ENCODE peak calls at places on chromosomes 16 and 17, in seven cellular contexts. One of them, this sample, is unnamed.

GRCh38 chr16:73214825-73215481 is 167.0 kb upstream of the ZFHX3 start:
- DNase-seq in endodermal cell: no peak
- DNase-seq in non-pigmented ciliary epithelial cell: peak
- DNase-seq in ureter: no peak
- DNase-seq in NCI-H524: no peak
- DNase-seq in stimulated activated CD4-positive, alpha-beta T cell treated with anti-CD3 and anti-CD28 coated beads, TNF-alpha, amount 100 ng/mL, for 1 hour: no peak
- DNase-seq in RCC 7860: no peak
- DNase-seq in this sample: peak

GRCh38 chr17:3944485-3945388 is 19.5 kb downstream of the ATP2A3 start:
- DNase-seq in stimulated activated CD4-positive, alpha-beta T cell treated with anti-CD3 and anti-CD28 coated beads, TNF-alpha, amount 100 ng/mL, for 1 hour: peak
- DNase-seq in ureter: no peak
- DNase-seq in NCI-H524: no peak
- DNase-seq in RCC 7860: no peak
- DNase-seq in non-pigmented ciliary epithelial cell: no peak
- DNase-seq in endodermal cell: peak
- DNase-seq in this sample: no peak

GRCh38 chr17:61076649-61077048 is 323.0 kb upstream of the TBX2 start:
- DNase-seq in NCI-H524: peak
- DNase-seq in ureter: no peak
- DNase-seq in endodermal cell: no peak
- DNase-seq in non-pigmented ciliary epithelial cell: no peak
- DNase-seq in RCC 7860: no peak
- DNase-seq in stimulated activated CD4-positive, alpha-beta T cell treated with anti-CD3 and anti-CD28 coated beads, TNF-alpha, amount 100 ng/mL, for 1 hour: no peak
- DNase-seq in this sample: no peak

GRCh38 chr16:3091551-3091950 is 7.5 kb downstream of the ZSCAN10 start:
- DNase-seq in NCI-H524: no peak
- DNase-seq in RCC 7860: no peak
- DNase-seq in endodermal cell: no peak
- DNase-seq in ureter: no peak
- DNase-seq in stimulated activated CD4-positive, alpha-beta T cell treated with anti-CD3 and anti-CD28 coated beads, TNF-alpha, amount 100 ng/mL, for 1 hour: no peak
- DNase-seq in non-pigmented ciliary epithelial cell: no peak
- DNase-seq in this sample: no peak

GRCh38 chr17:34761646-34762045 is 182.3 kb downstream of the TMEM132E start:
- DNase-seq in non-pigmented ciliary epithelial cell: no peak
- DNase-seq in endodermal cell: no peak
- DNase-seq in ureter: no peak
- DNase-seq in stimulated activated CD4-positive, alpha-beta T cell treated with anti-CD3 and anti-CD28 coated beads, TNF-alpha, amount 100 ng/mL, for 1 hour: no peak
- DNase-seq in NCI-H524: no peak
- DNase-seq in RCC 7860: no peak
- DNase-seq in this sample: no peak

GRCh38 chr17:60047046-60047445 is 31.7 kb downstream of the HEATR6 start:
- DNase-seq in stimulated activated CD4-positive, alpha-beta T cell treated with anti-CD3 and anti-CD28 coated beads, TNF-alpha, amount 100 ng/mL, for 1 hour: no peak
- DNase-seq in non-pigmented ciliary epithelial cell: no peak
- DNase-seq in endodermal cell: no peak
- DNase-seq in NCI-H524: no peak
- DNase-seq in ureter: no peak
- DNase-seq in RCC 7860: no peak
- DNase-seq in this sample: no peak

GRCh38 chr17:9936075-9936474 is 31.0 kb upstream of the RCVRN start:
- DNase-seq in stimulated activated CD4-positive, alpha-beta T cell treated with anti-CD3 and anti-CD28 coated beads, TNF-alpha, amount 100 ng/mL, for 1 hour: no peak
- DNase-seq in non-pigmented ciliary epithelial cell: no peak
- DNase-seq in ureter: no peak
- DNase-seq in NCI-H524: no peak
- DNase-seq in endodermal cell: no peak
- DNase-seq in RCC 7860: no peak
- DNase-seq in this sample: no peak

GRCh38 chr16:2085669-2086068 is 37.9 kb downstream of the TSC2 start:
- DNase-seq in non-pigmented ciliary epithelial cell: no peak
- DNase-seq in endodermal cell: no peak
- DNase-seq in NCI-H524: no peak
- DNase-seq in RCC 7860: no peak
- DNase-seq in ureter: no peak
- DNase-seq in stimulated activated CD4-positive, alpha-beta T cell treated with anti-CD3 and anti-CD28 coated beads, TNF-alpha, amount 100 ng/mL, for 1 hour: no peak
- DNase-seq in this sample: no peak

GRCh38 chr17:17628388-17629008 is 37.0 kb upstream of the PEMT start:
- DNase-seq in stimulated activated CD4-positive, alpha-beta T cell treated with anti-CD3 and anti-CD28 coated beads, TNF-alpha, amount 100 ng/mL, for 1 hour: peak
- DNase-seq in NCI-H524: no peak
- DNase-seq in ureter: no peak
- DNase-seq in RCC 7860: no peak
- DNase-seq in endodermal cell: no peak
- DNase-seq in non-pigmented ciliary epithelial cell: no peak
- DNase-seq in this sample: no peak

GRCh38 chr17:66964930-66965800 is 658 bp downstream of the CACNG4 start:
- DNase-seq in ureter: no peak
- DNase-seq in NCI-H524: peak
- DNase-seq in non-pigmented ciliary epithelial cell: no peak
- DNase-seq in endodermal cell: peak
- DNase-seq in RCC 7860: no peak
- DNase-seq in stimulated activated CD4-positive, alpha-beta T cell treated with anti-CD3 and anti-CD28 coated beads, TNF-alpha, amount 100 ng/mL, for 1 hour: no peak
- DNase-seq in this sample: no peak

GRCh38 chr17:44065668-44066203 is 735 bp downstream of the LSM12 start:
- DNase-seq in ureter: no peak
- DNase-seq in RCC 7860: no peak
- DNase-seq in endodermal cell: no peak
- DNase-seq in non-pigmented ciliary epithelial cell: no peak
- DNase-seq in NCI-H524: no peak
- DNase-seq in stimulated activated CD4-positive, alpha-beta T cell treated with anti-CD3 and anti-CD28 coated beads, TNF-alpha, amount 100 ng/mL, for 1 hour: no peak
- DNase-seq in this sample: no peak

GRCh38 chr17:39684369-39685043 is 3.4 kb downstream of the PGAP3 start:
- DNase-seq in stimulated activated CD4-positive, alpha-beta T cell treated with anti-CD3 and anti-CD28 coated beads, TNF-alpha, amount 100 ng/mL, for 1 hour: no peak
- DNase-seq in endodermal cell: peak
- DNase-seq in non-pigmented ciliary epithelial cell: no peak
- DNase-seq in ureter: no peak
- DNase-seq in RCC 7860: no peak
- DNase-seq in NCI-H524: no peak
- DNase-seq in this sample: no peak

GRCh38 chr17:41666336-41666680 is 22.4 kb upstream of the EIF1 start:
- DNase-seq in stimulated activated CD4-positive, alpha-beta T cell treated with anti-CD3 and anti-CD28 coated beads, TNF-alpha, amount 100 ng/mL, for 1 hour: peak
- DNase-seq in RCC 7860: peak
- DNase-seq in NCI-H524: peak
- DNase-seq in ureter: no peak
- DNase-seq in endodermal cell: no peak
- DNase-seq in non-pigmented ciliary epithelial cell: no peak
- DNase-seq in this sample: peak

GRCh38 chr16:35306915-35307314 is 1847.5 kb downstream of the TP53TG3F start:
- DNase-seq in non-pigmented ciliary epithelial cell: no peak
- DNase-seq in RCC 7860: no peak
- DNase-seq in stimulated activated CD4-positive, alpha-beta T cell treated with anti-CD3 and anti-CD28 coated beads, TNF-alpha, amount 100 ng/mL, for 1 hour: no peak
- DNase-seq in NCI-H524: no peak
- DNase-seq in endodermal cell: no peak
- DNase-seq in ureter: no peak
- DNase-seq in this sample: no peak

GRCh38 chr16:52785653-52786052 is 238.7 kb upstream of the TOX3 start:
- DNase-seq in ureter: no peak
- DNase-seq in RCC 7860: no peak
- DNase-seq in endodermal cell: peak
- DNase-seq in non-pigmented ciliary epithelial cell: no peak
- DNase-seq in stimulated activated CD4-positive, alpha-beta T cell treated with anti-CD3 and anti-CD28 coated beads, TNF-alpha, amount 100 ng/mL, for 1 hour: no peak
- DNase-seq in NCI-H524: no peak
- DNase-seq in this sample: no peak

GRCh38 chr17:21194210-21194609 is 19.8 kb downstream of the TMEM11 start:
- DNase-seq in non-pigmented ciliary epithelial cell: no peak
- DNase-seq in ureter: no peak
- DNase-seq in stimulated activated CD4-positive, alpha-beta T cell treated with anti-CD3 and anti-CD28 coated beads, TNF-alpha, amount 100 ng/mL, for 1 hour: no peak
- DNase-seq in RCC 7860: no peak
- DNase-seq in endodermal cell: no peak
- DNase-seq in NCI-H524: peak
- DNase-seq in this sample: peak

GRCh38 chr17:45687594-45687993 is 96.5 kb upstream of the CRHR1 start:
- DNase-seq in stimulated activated CD4-positive, alpha-beta T cell treated with anti-CD3 and anti-CD28 coated beads, TNF-alpha, amount 100 ng/mL, for 1 hour: no peak
- DNase-seq in non-pigmented ciliary epithelial cell: no peak
- DNase-seq in endodermal cell: no peak
- DNase-seq in NCI-H524: peak
- DNase-seq in ureter: no peak
- DNase-seq in RCC 7860: no peak
- DNase-seq in this sample: no peak

GRCh38 chr16:87464691-87465300 is 28.0 kb downstream of the ZCCHC14 start:
- DNase-seq in stimulated activated CD4-positive, alpha-beta T cell treated with anti-CD3 and anti-CD28 coated beads, TNF-alpha, amount 100 ng/mL, for 1 hour: no peak
- DNase-seq in NCI-H524: no peak
- DNase-seq in RCC 7860: peak
- DNase-seq in non-pigmented ciliary epithelial cell: peak
- DNase-seq in endodermal cell: no peak
- DNase-seq in ureter: peak
- DNase-seq in this sample: no peak

GRCh38 chr17:35254107-35254802 is 11.4 kb downstream of the SLFN5 start:
- DNase-seq in NCI-H524: no peak
- DNase-seq in ureter: peak
- DNase-seq in non-pigmented ciliary epithelial cell: peak
- DNase-seq in stimulated activated CD4-positive, alpha-beta T cell treated with anti-CD3 and anti-CD28 coated beads, TNF-alpha, amount 100 ng/mL, for 1 hour: no peak
- DNase-seq in endodermal cell: peak
- DNase-seq in RCC 7860: peak
- DNase-seq in this sample: no peak

GRCh38 chr17:8710766-8711165 is 33.9 kb downstream of the CCDC42 start:
- DNase-seq in non-pigmented ciliary epithelial cell: no peak
- DNase-seq in RCC 7860: no peak
- DNase-seq in endodermal cell: peak
- DNase-seq in ureter: no peak
- DNase-seq in stimulated activated CD4-positive, alpha-beta T cell treated with anti-CD3 and anti-CD28 coated beads, TNF-alpha, amount 100 ng/mL, for 1 hour: no peak
- DNase-seq in NCI-H524: no peak
- DNase-seq in this sample: no peak

GRCh38 chr17:7882629-7883028 is 6.0 kb upstream of the CHD3 start:
- DNase-seq in non-pigmented ciliary epithelial cell: no peak
- DNase-seq in NCI-H524: no peak
- DNase-seq in stimulated activated CD4-positive, alpha-beta T cell treated with anti-CD3 and anti-CD28 coated beads, TNF-alpha, amount 100 ng/mL, for 1 hour: no peak
- DNase-seq in RCC 7860: no peak
- DNase-seq in endodermal cell: peak
- DNase-seq in ureter: peak
- DNase-seq in this sample: no peak

GRCh38 chr17:8123695-8124349 is at the start of gene HES7:
- DNase-seq in RCC 7860: no peak
- DNase-seq in endodermal cell: peak
- DNase-seq in NCI-H524: peak
- DNase-seq in ureter: no peak
- DNase-seq in non-pigmented ciliary epithelial cell: no peak
- DNase-seq in stimulated activated CD4-positive, alpha-beta T cell treated with anti-CD3 and anti-CD28 coated beads, TNF-alpha, amount 100 ng/mL, for 1 hour: peak
- DNase-seq in this sample: no peak

GRCh38 chr17:49403514-49404289 is 11.0 kb downstream of the PHB1 start:
- DNase-seq in stimulated activated CD4-positive, alpha-beta T cell treated with anti-CD3 and anti-CD28 coated beads, TNF-alpha, amount 100 ng/mL, for 1 hour: no peak
- DNase-seq in NCI-H524: no peak
- DNase-seq in endodermal cell: peak
- DNase-seq in non-pigmented ciliary epithelial cell: no peak
- DNase-seq in RCC 7860: no peak
- DNase-seq in ureter: no peak
- DNase-seq in this sample: no peak

GRCh38 chr16:15055141-15056053 is 477 bp downstream of the NTAN1 start:
- DNase-seq in endodermal cell: no peak
- DNase-seq in non-pigmented ciliary epithelial cell: no peak
- DNase-seq in ureter: peak
- DNase-seq in NCI-H524: peak
- DNase-seq in RCC 7860: no peak
- DNase-seq in stimulated activated CD4-positive, alpha-beta T cell treated with anti-CD3 and anti-CD28 coated beads, TNF-alpha, amount 100 ng/mL, for 1 hour: no peak
- DNase-seq in this sample: no peak

GRCh38 chr17:18117533-18117932 is 9.0 kb downstream of the MYO15A start:
- DNase-seq in non-pigmented ciliary epithelial cell: no peak
- DNase-seq in endodermal cell: no peak
- DNase-seq in RCC 7860: no peak
- DNase-seq in stimulated activated CD4-positive, alpha-beta T cell treated with anti-CD3 and anti-CD28 coated beads, TNF-alpha, amount 100 ng/mL, for 1 hour: no peak
- DNase-seq in ureter: no peak
- DNase-seq in NCI-H524: no peak
- DNase-seq in this sample: no peak

GRCh38 chr17:21300601-21301571 is 16.4 kb downstream of the MAP2K3 start:
- DNase-seq in ureter: no peak
- DNase-seq in NCI-H524: no peak
- DNase-seq in endodermal cell: no peak
- DNase-seq in non-pigmented ciliary epithelial cell: no peak
- DNase-seq in RCC 7860: no peak
- DNase-seq in stimulated activated CD4-positive, alpha-beta T cell treated with anti-CD3 and anti-CD28 coated beads, TNF-alpha, amount 100 ng/mL, for 1 hour: no peak
- DNase-seq in this sample: no peak

GRCh38 chr16:25260416-25260815 is 2.8 kb upstream of the ZKSCAN2 start:
- DNase-seq in non-pigmented ciliary epithelial cell: no peak
- DNase-seq in ureter: no peak
- DNase-seq in NCI-H524: no peak
- DNase-seq in stimulated activated CD4-positive, alpha-beta T cell treated with anti-CD3 and anti-CD28 coated beads, TNF-alpha, amount 100 ng/mL, for 1 hour: no peak
- DNase-seq in endodermal cell: no peak
- DNase-seq in RCC 7860: no peak
- DNase-seq in this sample: no peak

GRCh38 chr17:77473615-77474226 is 333.0 kb downstream of the SEC14L1 start:
- DNase-seq in ureter: no peak
- DNase-seq in endodermal cell: no peak
- DNase-seq in RCC 7860: peak
- DNase-seq in NCI-H524: no peak
- DNase-seq in stimulated activated CD4-positive, alpha-beta T cell treated with anti-CD3 and anti-CD28 coated beads, TNF-alpha, amount 100 ng/mL, for 1 hour: no peak
- DNase-seq in non-pigmented ciliary epithelial cell: no peak
- DNase-seq in this sample: no peak

GRCh38 chr16:10995555-10995954 is 51.2 kb downstream of the CLEC16A start:
- DNase-seq in stimulated activated CD4-positive, alpha-beta T cell treated with anti-CD3 and anti-CD28 coated beads, TNF-alpha, amount 100 ng/mL, for 1 hour: no peak
- DNase-seq in ureter: no peak
- DNase-seq in RCC 7860: no peak
- DNase-seq in endodermal cell: no peak
- DNase-seq in non-pigmented ciliary epithelial cell: no peak
- DNase-seq in NCI-H524: no peak
- DNase-seq in this sample: no peak

GRCh38 chr17:80754846-80755245 is 210.2 kb downstream of the RPTOR start:
- DNase-seq in stimulated activated CD4-positive, alpha-beta T cell treated with anti-CD3 and anti-CD28 coated beads, TNF-alpha, amount 100 ng/mL, for 1 hour: no peak
- DNase-seq in non-pigmented ciliary epithelial cell: no peak
- DNase-seq in NCI-H524: no peak
- DNase-seq in ureter: peak
- DNase-seq in endodermal cell: no peak
- DNase-seq in RCC 7860: no peak
- DNase-seq in this sample: no peak

GRCh38 chr17:38749222-38750043 is 1.3 kb upstream of the PCGF2 start:
- DNase-seq in RCC 7860: peak
- DNase-seq in stimulated activated CD4-positive, alpha-beta T cell treated with anti-CD3 and anti-CD28 coated beads, TNF-alpha, amount 100 ng/mL, for 1 hour: no peak
- DNase-seq in NCI-H524: peak
- DNase-seq in non-pigmented ciliary epithelial cell: no peak
- DNase-seq in ureter: peak
- DNase-seq in endodermal cell: peak
- DNase-seq in this sample: peak

GRCh38 chr16:86740817-86741799 is 162.8 kb downstream of the FOXL1 start:
- DNase-seq in RCC 7860: peak
- DNase-seq in ureter: no peak
- DNase-seq in stimulated activated CD4-positive, alpha-beta T cell treated with anti-CD3 and anti-CD28 coated beads, TNF-alpha, amount 100 ng/mL, for 1 hour: no peak
- DNase-seq in non-pigmented ciliary epithelial cell: peak
- DNase-seq in endodermal cell: peak
- DNase-seq in NCI-H524: no peak
- DNase-seq in this sample: no peak

GRCh38 chr16:58366247-58367031 is 25.8 kb upstream of the GINS3 start:
- DNase-seq in ureter: no peak
- DNase-seq in NCI-H524: peak
- DNase-seq in endodermal cell: no peak
- DNase-seq in stimulated activated CD4-positive, alpha-beta T cell treated with anti-CD3 and anti-CD28 coated beads, TNF-alpha, amount 100 ng/mL, for 1 hour: no peak
- DNase-seq in RCC 7860: peak
- DNase-seq in non-pigmented ciliary epithelial cell: no peak
- DNase-seq in this sample: no peak

GRCh38 chr16:67357561-67357960 is 30.9 kb downstream of the LRRC36 start:
- DNase-seq in ureter: no peak
- DNase-seq in non-pigmented ciliary epithelial cell: no peak
- DNase-seq in endodermal cell: no peak
- DNase-seq in stimulated activated CD4-positive, alpha-beta T cell treated with anti-CD3 and anti-CD28 coated beads, TNF-alpha, amount 100 ng/mL, for 1 hour: no peak
- DNase-seq in NCI-H524: no peak
- DNase-seq in RCC 7860: no peak
- DNase-seq in this sample: no peak

GRCh38 chr17:3531266-3532101 is 26.1 kb downstream of the TRPV3 start:
- DNase-seq in NCI-H524: no peak
- DNase-seq in endodermal cell: no peak
- DNase-seq in stimulated activated CD4-positive, alpha-beta T cell treated with anti-CD3 and anti-CD28 coated beads, TNF-alpha, amount 100 ng/mL, for 1 hour: no peak
- DNase-seq in ureter: no peak
- DNase-seq in RCC 7860: no peak
- DNase-seq in non-pigmented ciliary epithelial cell: no peak
- DNase-seq in this sample: no peak

GRCh38 chr17:56478836-56479447 is 114.6 kb upstream of the NOG start:
- DNase-seq in stimulated activated CD4-positive, alpha-beta T cell treated with anti-CD3 and anti-CD28 coated beads, TNF-alpha, amount 100 ng/mL, for 1 hour: no peak
- DNase-seq in ureter: no peak
- DNase-seq in endodermal cell: peak
- DNase-seq in RCC 7860: peak
- DNase-seq in NCI-H524: peak
- DNase-seq in non-pigmented ciliary epithelial cell: no peak
- DNase-seq in this sample: no peak

GRCh38 chr17:50573866-50574571 is 13.5 kb downstream of the CACNA1G start:
- DNase-seq in ureter: no peak
- DNase-seq in non-pigmented ciliary epithelial cell: no peak
- DNase-seq in endodermal cell: no peak
- DNase-seq in stimulated activated CD4-positive, alpha-beta T cell treated with anti-CD3 and anti-CD28 coated beads, TNF-alpha, amount 100 ng/mL, for 1 hour: no peak
- DNase-seq in NCI-H524: peak
- DNase-seq in RCC 7860: no peak
- DNase-seq in this sample: no peak

This sample was measured in NCI-H446 treated with DMSO at 0.1 percent for 48 hours.